ENCODE peak calls at places on chromosome 14, in five cellular contexts. One of them, this sample, is unnamed.

GRCh38 chr14:24941719-24942118 is 108.2 kb downstream of the STXBP6 start:
- DNase-seq in IMR-90: no peak
- DNase-seq in trophoblast cell: no peak
- DNase-seq in H9: no peak
- DNase-seq in mesenchymal stem cell: no peak
- DNase-seq in this sample: no peak

GRCh38 chr14:65864993-65865392 is 452.5 kb downstream of the FUT8 start:
- DNase-seq in IMR-90: no peak
- DNase-seq in trophoblast cell: no peak
- DNase-seq in H9: no peak
- DNase-seq in mesenchymal stem cell: no peak
- DNase-seq in this sample: no peak

GRCh38 chr14:102474934-102475333 is 34.6 kb downstream of the ANKRD9 start:
- DNase-seq in IMR-90: peak; percentile 80
- DNase-seq in trophoblast cell: no peak
- DNase-seq in H9: no peak
- DNase-seq in mesenchymal stem cell: peak; percentile 13
- DNase-seq in this sample: no peak

GRCh38 chr14:31263485-31264133 is 56.0 kb upstream of the HECTD1 start:
- DNase-seq in IMR-90: peak; percentile 100
- DNase-seq in trophoblast cell: peak; percentile 97
- DNase-seq in H9: no peak
- DNase-seq in mesenchymal stem cell: peak; percentile 98
- DNase-seq in this sample: no peak

GRCh38 chr14:102770147-102770909 is 6.9 kb upstream of the TRAF3 start:
- DNase-seq in IMR-90: no peak
- DNase-seq in trophoblast cell: no peak
- DNase-seq in H9: peak; percentile 30
- DNase-seq in mesenchymal stem cell: no peak
- DNase-seq in this sample: no peak

GRCh38 chr14:64194404-64194803 is 99.8 kb downstream of the ESR2 start:
- DNase-seq in IMR-90: no peak
- DNase-seq in trophoblast cell: peak; percentile 76
- DNase-seq in H9: no peak
- DNase-seq in mesenchymal stem cell: no peak
- DNase-seq in this sample: no peak

GRCh38 chr14:33567003-33567735 is 383.7 kb downstream of the EGLN3 start:
- DNase-seq in IMR-90: no peak
- DNase-seq in trophoblast cell: peak; percentile 60
- DNase-seq in H9: no peak
- DNase-seq in mesenchymal stem cell: no peak
- DNase-seq in this sample: no peak

GRCh38 chr14:96994999-96995398 is 197.8 kb downstream of the VRK1 start:
- DNase-seq in IMR-90: no peak
- DNase-seq in trophoblast cell: no peak
- DNase-seq in H9: no peak
- DNase-seq in mesenchymal stem cell: no peak
- DNase-seq in this sample: no peak

GRCh38 chr14:85634205-85634604 is 104.3 kb downstream of the FLRT2 start:
- DNase-seq in IMR-90: no peak
- DNase-seq in trophoblast cell: no peak
- DNase-seq in H9: no peak
- DNase-seq in mesenchymal stem cell: no peak
- DNase-seq in this sample: no peak

GRCh38 chr14:39416072-39416471 is 16.2 kb downstream of the FBXO33 start:
- DNase-seq in IMR-90: no peak
- DNase-seq in trophoblast cell: no peak
- DNase-seq in H9: no peak
- DNase-seq in mesenchymal stem cell: no peak
- DNase-seq in this sample: no peak

GRCh38 chr14:52269100-52269499 is 1.6 kb downstream of the PTGDR start:
- DNase-seq in IMR-90: no peak
- DNase-seq in trophoblast cell: no peak
- DNase-seq in H9: no peak
- DNase-seq in mesenchymal stem cell: no peak
- DNase-seq in this sample: no peak

GRCh38 chr14:52272375-52272774 is 4.9 kb downstream of the PTGDR start:
- DNase-seq in IMR-90: peak; percentile 40
- DNase-seq in trophoblast cell: no peak
- DNase-seq in H9: no peak
- DNase-seq in mesenchymal stem cell: peak; percentile 42
- DNase-seq in this sample: peak; percentile 6

GRCh38 chr14:52275372-52275771 is 7.9 kb downstream of the PTGDR start:
- DNase-seq in IMR-90: no peak
- DNase-seq in trophoblast cell: no peak
- DNase-seq in H9: no peak
- DNase-seq in mesenchymal stem cell: no peak
- DNase-seq in this sample: no peak

GRCh38 chr14:52268191-52269061 is 928 bp downstream of the PTGDR start:
- DNase-seq in IMR-90: peak; percentile 13
- DNase-seq in trophoblast cell: no peak
- DNase-seq in H9: peak; percentile 51
- DNase-seq in mesenchymal stem cell: peak; percentile 34
- DNase-seq in this sample: peak; percentile 15

DNA sequence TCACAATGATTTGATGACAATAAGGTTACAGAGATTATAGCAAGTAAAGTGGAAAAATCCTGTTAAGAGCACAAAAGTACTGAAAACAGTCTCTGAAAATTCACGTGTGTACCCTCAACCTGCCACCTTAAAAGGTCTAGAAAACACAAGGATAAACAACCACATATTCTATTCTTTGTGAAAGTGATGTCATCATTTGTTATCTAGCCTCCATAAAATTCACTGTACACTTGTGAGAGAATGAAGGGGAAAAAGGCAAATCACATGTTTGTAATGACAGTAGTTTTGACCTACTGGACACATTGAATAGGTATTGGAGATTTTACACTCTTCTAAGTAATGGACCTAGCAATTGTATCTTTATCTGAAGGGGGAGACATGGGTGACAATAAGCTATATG is 4.0 kb downstream of the PTGDR start:
- DNase-seq in IMR-90: no peak
- DNase-seq in trophoblast cell: no peak
- DNase-seq in H9: no peak
- DNase-seq in mesenchymal stem cell: no peak
- DNase-seq in this sample: no peak
- H3K4me2 ChIP-seq in IMR-90: no peak overlapping the region
- H3K4me2 ChIP-seq in trophoblast cell: no peak overlapping the region
- H3K4me2 ChIP-seq in H9: no peak overlapping the region
- H3K4me2 ChIP-seq in mesenchymal stem cell: no peak overlapping the region
- H3K4me2 ChIP-seq in this sample: no peak overlapping the region

DNA sequence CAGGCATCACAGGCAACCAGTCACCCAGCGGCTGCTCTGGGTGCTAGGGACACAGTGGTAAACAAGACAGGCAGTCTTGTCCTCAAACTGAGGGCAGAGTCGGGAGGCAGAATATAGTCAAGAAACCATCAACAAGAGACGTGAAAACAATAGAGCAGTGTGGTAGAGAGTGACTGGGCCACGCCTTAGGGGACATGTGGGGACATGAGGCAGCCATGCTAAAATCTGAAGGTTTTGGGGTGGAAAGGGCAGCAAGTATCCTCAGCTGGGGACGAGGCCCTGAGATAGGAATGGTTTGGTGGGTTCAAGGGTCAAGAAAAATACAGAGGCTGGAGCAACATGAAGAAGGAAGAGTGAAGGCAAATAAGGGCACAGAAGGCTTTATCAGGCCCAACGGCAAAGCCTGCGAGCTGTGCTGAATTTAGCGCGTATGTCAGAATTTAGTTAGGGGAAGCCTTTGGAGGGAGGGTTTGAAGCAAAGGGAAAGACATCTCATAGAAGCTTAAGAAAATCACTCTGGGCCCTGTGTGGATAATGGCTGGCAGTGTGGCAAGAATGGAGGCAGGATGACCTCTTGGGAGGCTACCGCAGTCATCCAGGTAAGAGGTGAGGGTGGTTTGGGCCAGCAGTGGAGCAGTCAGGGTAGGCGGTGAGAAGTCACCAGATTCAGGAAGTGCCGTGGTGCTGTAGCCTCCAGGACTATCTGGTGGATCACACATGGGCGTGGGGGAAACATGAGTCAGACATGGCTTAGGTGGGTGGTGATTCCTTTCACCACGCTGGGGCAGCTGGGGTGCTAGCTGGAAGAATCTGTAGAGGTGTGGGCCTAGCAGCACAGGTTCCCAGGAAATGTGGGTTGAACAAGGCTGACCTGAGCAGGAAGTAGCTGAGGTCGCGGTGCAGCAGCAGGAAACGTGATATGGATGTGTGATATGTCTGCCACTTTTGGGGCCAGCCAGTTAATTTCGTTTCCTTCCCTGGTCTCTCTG is 3.0 kb downstream of the EVL start:
- DNase-seq in IMR-90: peak; percentile 50
- DNase-seq in trophoblast cell: peak; percentile 96
- DNase-seq in H9: no peak
- DNase-seq in mesenchymal stem cell: no peak
- DNase-seq in this sample: no peak
- H3K23ac ChIP-seq in IMR-90: no peak overlapping the region
- H3K23ac ChIP-seq in trophoblast cell: no peak overlapping the region
- H3K23ac ChIP-seq in H9: no peak overlapping the region
- H3K23ac ChIP-seq in mesenchymal stem cell: no peak overlapping the region
- H3K23ac ChIP-seq in this sample: peak overlapping the region; percentile 96

GRCh38 chr14:60647081-60647836 is 2.0 kb downstream of the SIX1 start:
- DNase-seq in IMR-90: peak; percentile 69
- DNase-seq in trophoblast cell: no peak
- DNase-seq in H9: peak; percentile 66
- DNase-seq in mesenchymal stem cell: peak; percentile 48
- DNase-seq in this sample: peak; percentile 54
- H2AFZ ChIP-seq in IMR-90: peak overlapping the region; percentile 71
- H2AFZ ChIP-seq in trophoblast cell: no peak overlapping the region
- H2AFZ ChIP-seq in H9: no peak overlapping the region
- H2AFZ ChIP-seq in mesenchymal stem cell: no peak overlapping the region
- H2AFZ ChIP-seq in this sample: peak overlapping the region; percentile 95

GRCh38 chr14:67269338-67270060 is 28.3 kb downstream of the PALS1 start:
- DNase-seq in IMR-90: peak; percentile 87
- DNase-seq in trophoblast cell: peak; percentile 12
- DNase-seq in H9: no peak
- DNase-seq in mesenchymal stem cell: peak; percentile 85
- DNase-seq in this sample: peak; percentile 55

GRCh38 chr14:67267929-67268328 is 26.7 kb downstream of the PALS1 start:
- DNase-seq in IMR-90: no peak
- DNase-seq in trophoblast cell: no peak
- DNase-seq in H9: no peak
- DNase-seq in mesenchymal stem cell: no peak
- DNase-seq in this sample: no peak

GRCh38 chr14:67270933-67271332 is 29.7 kb downstream of the PALS1 start:
- DNase-seq in IMR-90: no peak
- DNase-seq in trophoblast cell: no peak
- DNase-seq in H9: no peak
- DNase-seq in mesenchymal stem cell: no peak
- DNase-seq in this sample: no peak

GRCh38 chr14:67268456-67269115 is 27.4 kb downstream of the PALS1 start:
- DNase-seq in IMR-90: peak; percentile 20
- DNase-seq in trophoblast cell: peak; percentile 42
- DNase-seq in H9: peak; percentile 93
- DNase-seq in mesenchymal stem cell: peak; percentile 44
- DNase-seq in this sample: peak; percentile 68

DNA sequence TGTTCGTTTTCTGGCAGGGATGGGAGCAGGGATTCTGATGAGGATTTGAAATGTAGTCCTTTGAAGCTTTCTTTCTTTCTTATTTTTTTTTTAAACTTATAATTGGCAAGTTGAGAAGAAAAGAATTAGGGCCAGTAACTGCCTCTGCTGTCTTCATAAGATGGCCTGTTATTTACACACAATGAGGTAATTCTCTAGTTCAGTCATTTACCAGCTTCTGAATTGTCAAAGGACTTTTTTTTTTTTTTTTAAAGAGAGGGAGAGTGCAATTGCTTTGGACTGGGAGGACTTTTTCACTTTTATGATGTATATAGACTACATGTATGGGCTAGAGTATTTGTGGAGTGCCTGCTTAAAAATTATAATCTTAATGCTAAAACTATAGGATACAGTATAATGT is 29.1 kb downstream of the PALS1 start:
- DNase-seq in IMR-90: peak; percentile 22
- DNase-seq in trophoblast cell: no peak
- DNase-seq in H9: no peak
- DNase-seq in mesenchymal stem cell: peak; percentile 46
- DNase-seq in this sample: no peak
- H3K4me2 ChIP-seq in IMR-90: peak overlapping the region; percentile 80
- H3K4me2 ChIP-seq in trophoblast cell: peak overlapping the region; percentile 52
- H3K4me2 ChIP-seq in H9: no peak overlapping the region
- H3K4me2 ChIP-seq in mesenchymal stem cell: peak overlapping the region; percentile 67
- H3K4me2 ChIP-seq in this sample: no peak overlapping the region

DNA sequence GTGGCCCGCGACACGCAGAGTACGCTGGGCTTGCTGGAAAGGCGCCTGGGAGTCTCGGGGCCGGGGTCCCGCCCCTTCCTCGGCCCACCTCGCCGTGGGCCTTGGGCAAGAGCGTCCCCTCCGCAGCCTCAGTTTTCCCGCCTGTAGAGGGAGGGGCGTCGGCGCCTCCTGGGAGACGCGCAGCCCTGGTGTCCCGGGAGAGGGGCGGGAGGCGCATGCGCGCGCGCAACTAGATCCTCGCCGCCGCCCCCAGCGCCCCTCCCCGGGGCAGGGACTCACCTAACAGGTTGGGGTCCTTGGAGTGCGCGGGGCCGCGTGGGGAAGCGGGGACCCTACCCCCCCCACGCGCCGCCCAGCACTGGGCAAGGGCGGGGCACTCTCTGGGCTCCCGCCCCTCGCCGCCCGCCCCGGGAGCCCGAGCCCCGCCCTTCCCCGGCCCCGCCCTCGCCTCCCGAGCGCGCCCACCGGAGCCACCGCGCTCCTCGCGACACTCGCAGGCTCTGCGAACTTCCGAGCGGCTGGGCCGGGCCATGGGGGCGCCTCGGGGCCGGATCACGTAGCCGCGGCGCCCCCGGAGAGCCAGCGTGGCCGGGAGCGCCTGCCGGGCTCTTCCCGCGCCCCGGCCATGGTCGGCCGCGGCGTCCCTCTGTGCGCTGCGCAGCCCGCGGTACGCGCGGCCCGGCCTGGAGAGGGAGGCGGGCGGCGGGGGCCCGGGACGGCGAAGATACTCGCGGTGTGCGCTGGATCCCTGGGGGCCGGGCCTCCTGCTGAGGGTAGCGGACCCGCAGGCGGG is at the start of gene KIF26A:
- DNase-seq in IMR-90: no peak
- DNase-seq in trophoblast cell: no peak
- DNase-seq in H9: peak; percentile 79
- DNase-seq in mesenchymal stem cell: peak; percentile 61
- DNase-seq in this sample: peak; percentile 82
- H3K23ac ChIP-seq in IMR-90: no peak within 1 kb of the TSS
- H3K23ac ChIP-seq in trophoblast cell: no peak within 1 kb of the TSS
- H3K23ac ChIP-seq in H9: no peak within 1 kb of the TSS
- H3K23ac ChIP-seq in mesenchymal stem cell: no peak within 1 kb of the TSS
- H3K23ac ChIP-seq in this sample: peak within 1 kb of the TSS; percentile 71

DNA sequence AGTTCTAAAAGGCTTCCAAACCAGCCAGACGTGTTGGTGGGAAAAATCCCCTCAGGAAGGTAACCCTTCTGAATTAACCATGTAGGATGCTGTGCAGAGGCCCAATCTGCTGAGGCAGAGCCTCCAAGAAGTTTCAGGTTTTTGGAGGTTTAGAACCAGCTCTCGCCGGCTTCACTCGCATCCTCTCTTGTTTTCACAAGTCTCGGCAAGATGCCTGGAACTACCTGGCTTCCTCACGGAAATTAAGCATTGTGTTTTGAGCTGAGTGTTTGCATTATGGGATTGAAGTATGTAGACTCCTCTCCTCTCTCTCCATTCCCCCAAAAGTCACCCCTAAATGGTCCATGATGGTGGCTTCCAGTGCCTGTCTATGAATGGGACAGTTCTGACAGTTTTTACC is 20.6 kb downstream of the LTBP2 start:
- DNase-seq in IMR-90: no peak
- DNase-seq in trophoblast cell: no peak
- DNase-seq in H9: no peak
- DNase-seq in mesenchymal stem cell: no peak
- DNase-seq in this sample: no peak
- H2AFZ ChIP-seq in IMR-90: no peak overlapping the region
- H2AFZ ChIP-seq in trophoblast cell: no peak overlapping the region
- H2AFZ ChIP-seq in H9: no peak overlapping the region
- H2AFZ ChIP-seq in mesenchymal stem cell: no peak overlapping the region
- H2AFZ ChIP-seq in this sample: no peak overlapping the region

GRCh38 chr14:37172024-37172869 is at the start of gene SLC25A21:
- DNase-seq in IMR-90: peak; percentile 82
- DNase-seq in trophoblast cell: no peak
- DNase-seq in H9: peak; percentile 80
- DNase-seq in mesenchymal stem cell: peak; percentile 87
- DNase-seq in this sample: peak; percentile 61
- H3K4me2 ChIP-seq in IMR-90: peak within 1 kb of the TSS; percentile 94
- H3K4me2 ChIP-seq in trophoblast cell: peak within 1 kb of the TSS; percentile 88
- H3K4me2 ChIP-seq in H9: peak within 1 kb of the TSS; percentile 34
- H3K4me2 ChIP-seq in mesenchymal stem cell: peak within 1 kb of the TSS; percentile 75
- H3K4me2 ChIP-seq in this sample: peak within 1 kb of the TSS; percentile 71